ENCODE peak calls at places on chromosomes 7 and 10, in four cellular contexts. S is adrenal gland, H is colonic mucosa, M is transverse colon. R is an unnamed sample. For H3K4me1, the result is how much of the 10 kb centered on the place peaks cover.

GRCh38 chr7:155702616-155703015 is 58.2 kb downstream of the RBM33 start:
- DNase-seq in S (no peak), H (no peak), M (no peak), R (no peak)

GRCh38 chr7:148182264-148182663 is 408.3 kb upstream of the C7orf33 start:
- DNase-seq in S (no peak), H (no peak), M (no peak), R (peak)

GRCh38 chr10:62083413-62083794 is 181.9 kb downstream of the ARID5B start:
- DNase-seq in S (no peak), H (no peak), M (no peak), R (no peak)

GRCh38 chr10:6191147-6191546 is 11.6 kb upstream of the PFKFB3 start:
- DNase-seq in S (no peak), H (no peak), M (no peak), R (no peak)

GRCh38 chr10:72062341-72062740 is 26.0 kb downstream of the SPOCK2 start:
- DNase-seq in S (peak), H (no peak), M (no peak), R (no peak)

GRCh38 chr7:74604326-74605020 is 53.0 kb upstream of the GTF2I start:
- DNase-seq in S (peak), H (peak), M (peak), R (peak)

GRCh38 chr7:69813637-69814240 is 215.5 kb downstream of the AUTS2 start:
- DNase-seq in S (no peak), H (no peak), M (no peak), R (no peak)

GRCh38 chr10:96587255-96588059 is 645 bp upstream of the TM9SF3 start:
- DNase-seq in S (peak), H (peak), M (peak), R (no peak)

GRCh38 chr7:134737561-134738353 is 41.7 kb upstream of the CALD1 start:
- DNase-seq in S (peak), H (no peak), M (no peak), R (no peak)

GRCh38 chr10:71777213-71777985 is 4.1 kb upstream of the VSIR start:
- DNase-seq in S (no peak), H (no peak), M (no peak), R (no peak)

GRCh38 chr10:13983035-13983434 is 347.7 kb downstream of the FRMD4A start:
- DNase-seq in S (no peak), H (no peak), M (no peak), R (no peak)

GRCh38 chr10:20871970-20872369 is 25.1 kb downstream of the NEBL start:
- DNase-seq in S (no peak), H (no peak), M (no peak), R (no peak)

GRCh38 chr7:104971290-104972071 is 42.5 kb upstream of the KMT2E start:
- DNase-seq in S (no peak), H (peak), M (peak), R (no peak)

GRCh38 chr7:102892631-102893278 is 20.0 kb upstream of the LRRC17 start:
- DNase-seq in S (no peak), H (no peak), M (no peak), R (no peak)

GRCh38 chr7:104123786-104124185 is 84.0 kb downstream of the ORC5 start:
- DNase-seq in S (no peak), H (no peak), M (no peak), R (no peak)

GRCh38 chr10:124827474-124827873 is 25.9 kb downstream of the ABRAXAS2 start:
- DNase-seq in S (no peak), H (no peak), M (no peak), R (no peak)

GRCh38 chr7:158861004-158861787 is 4.8 kb downstream of the DYNC2I1 start:
- DNase-seq in S (peak), H (no peak), M (no peak), R (no peak)

GRCh38 chr7:158684329-158684728 is 20.3 kb downstream of the NCAPG2 start:
- DNase-seq in S (no peak), H (no peak), M (no peak), R (no peak)

GRCh38 chr10:36493511-36493880 is 631.9 kb upstream of the ANKRD30A start:
- DNase-seq in S (no peak), H (no peak), M (no peak), R (no peak)

GRCh38 chr10:34104829-34105572 is 710.1 kb downstream of the PARD3 start:
- DNase-seq in S (no peak), H (no peak), M (no peak), R (no peak)

GRCh38 chr10:130438861-130439260 is 302.7 kb downstream of the GLRX3 start:
- DNase-seq in S (no peak), H (no peak), M (no peak), R (no peak)

GRCh38 chr7:134900430-134900876 is 85.9 kb upstream of the AGBL3 start:
- DNase-seq in S (no peak), H (no peak), M (no peak), R (no peak)

GRCh38 chr7:42189535-42189934 is 47.5 kb downstream of the GLI3 start:
- DNase-seq in S (no peak), H (no peak), M (no peak), R (no peak)

GRCh38 chr7:2968176-2968575 is 75.5 kb downstream of the CARD11 start:
- DNase-seq in S (no peak), H (no peak), M (no peak), R (no peak)

GRCh38 chr7:80330434-80330833 is 181.4 kb downstream of the GNAT3 start:
- DNase-seq in S (no peak), H (no peak), M (no peak), R (no peak)

GRCh38 chr10:63286340-63286739 is 153.2 kb downstream of the NRBF2 start:
- DNase-seq in S (no peak), H (no peak), M (no peak), R (no peak)

GRCh38 chr7:28500143-28500542 is 87.8 kb downstream of the CREB5 start:
- DNase-seq in S (no peak), H (no peak), M (no peak), R (no peak)

GRCh38 chr7:13144622-13145021 is 457.2 kb downstream of the ARL4A start:
- DNase-seq in S (no peak), H (no peak), M (no peak), R (no peak)

GRCh38 chr10:125799446-125799845 is 23.6 kb downstream of the UROS start:
- DNase-seq in S (no peak), H (no peak), M (no peak), R (no peak)

GRCh38 chr7:117645456-117646181 is 165.8 kb downstream of the CFTR start:
- DNase-seq in S (no peak), H (no peak), M (no peak), R (no peak)

GRCh38 chr7:157964016-157964415 is 623.6 kb downstream of the PTPRN2 start:
- DNase-seq in S (no peak), H (no peak), M (no peak), R (no peak)

GRCh38 chr10:114767101-114767588 is 54.4 kb upstream of the FHIP2A start:
- DNase-seq in S (no peak), H (no peak), M (no peak), R (no peak)

GRCh38 chr7:50389961-50390360 is 60.2 kb downstream of the FIGNL1 start:
- DNase-seq in S (no peak), H (no peak), M (no peak), R (no peak)

GRCh38 chr7:44114586-44115310 is 8.6 kb downstream of the POLD2 start:
- DNase-seq in S (peak), H (no peak), M (no peak), R (peak)

GRCh38 chr10:69901022-69901421 is 99.3 kb downstream of the COL13A1 start:
- DNase-seq in S (no peak), H (no peak), M (no peak), R (no peak)

GRCh38 chr7:55794527-55794926 is 68.0 kb downstream of the SEPTIN14 start:
- DNase-seq in S (no peak), H (no peak), M (no peak), R (no peak)

GRCh38 chr10:100019824-100020160 is 10.0 kb upstream of the DNMBP start:
- DNase-seq in S (no peak), H (no peak), M (no peak), R (no peak)

GRCh38 chr10:11609492-11610093 is 1.9 kb downstream of the USP6NL start:
- DNase-seq in S (no peak), H (no peak), M (no peak), R (no peak)

GRCh38 chr7:30460246-30460633 is 18.3 kb downstream of the NOD1 start:
- DNase-seq in S (no peak), H (no peak), M (no peak), R (no peak)
- H3K4me3 ChIP-seq in S (no peak), H (no peak), M (no peak), R (no peak)

DNA sequence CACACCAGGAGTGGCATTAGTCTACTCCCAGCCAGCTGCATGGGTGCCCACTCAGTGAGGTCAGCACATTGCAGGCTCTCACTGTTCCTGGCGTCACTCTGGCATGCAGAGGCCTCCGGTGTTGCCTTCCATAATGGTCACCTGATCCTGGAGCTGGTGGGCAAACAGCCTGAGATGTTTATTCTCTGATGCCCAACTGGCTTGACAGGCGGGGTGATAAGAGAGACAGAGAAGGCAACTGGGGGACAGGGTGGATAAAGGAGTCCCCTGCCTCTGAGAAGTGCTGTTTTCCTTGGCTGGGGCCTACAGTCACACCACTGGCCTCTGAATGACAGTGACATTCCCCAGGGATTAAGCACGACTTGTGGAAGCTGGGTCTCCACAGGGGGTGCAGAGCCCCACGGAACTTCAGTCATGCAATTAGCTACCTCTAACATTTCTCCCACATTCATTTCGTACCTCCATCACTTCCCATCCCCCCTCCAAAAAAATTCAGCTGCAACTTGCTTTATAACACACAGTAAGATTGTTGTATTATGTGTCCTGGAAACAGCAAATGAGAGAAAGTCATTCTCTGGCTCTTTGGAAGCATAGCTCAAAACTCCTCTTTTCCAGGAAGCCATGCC is 7.1 kb upstream of the RBM20 start:
- DNase-seq in S (no peak), H (no peak), M (no peak), R (peak)
- H3K4me1 ChIP-seq in S (under half), H (under half), M (under half), R (under half)

GRCh38 chr10:52567247-52567580 is 205.4 kb downstream of the MBL2 start:
- DNase-seq in S (no peak), H (no peak), M (no peak), R (no peak)
- TF ChIP-seq CTCF in S (no peak), H (no peak), M (no peak), R (no peak)

GRCh38 chr7:40536406-40536805 is 401.6 kb downstream of the SUGCT start:
- DNase-seq in S (no peak), H (no peak), M (no peak), R (no peak)
- H3K4me3 ChIP-seq in S (no peak), H (no peak), M (no peak), R (no peak)

GRCh38 chr7:22559829-22560489 is 60.0 kb upstream of the STEAP1B start:
- DNase-seq in S (peak), H (peak), M (peak), R (peak)

GRCh38 chr7:22561356-22561755 is 61.4 kb upstream of the STEAP1B start:
- DNase-seq in S (peak), H (peak), M (peak), R (peak)

GRCh38 chr7:22563621-22564241 is 63.7 kb upstream of the STEAP1B start:
- DNase-seq in S (no peak), H (no peak), M (no peak), R (no peak)

GRCh38 chr7:22563115-22563514 is 63.1 kb upstream of the STEAP1B start:
- DNase-seq in S (no peak), H (no peak), M (no peak), R (no peak)

DNA sequence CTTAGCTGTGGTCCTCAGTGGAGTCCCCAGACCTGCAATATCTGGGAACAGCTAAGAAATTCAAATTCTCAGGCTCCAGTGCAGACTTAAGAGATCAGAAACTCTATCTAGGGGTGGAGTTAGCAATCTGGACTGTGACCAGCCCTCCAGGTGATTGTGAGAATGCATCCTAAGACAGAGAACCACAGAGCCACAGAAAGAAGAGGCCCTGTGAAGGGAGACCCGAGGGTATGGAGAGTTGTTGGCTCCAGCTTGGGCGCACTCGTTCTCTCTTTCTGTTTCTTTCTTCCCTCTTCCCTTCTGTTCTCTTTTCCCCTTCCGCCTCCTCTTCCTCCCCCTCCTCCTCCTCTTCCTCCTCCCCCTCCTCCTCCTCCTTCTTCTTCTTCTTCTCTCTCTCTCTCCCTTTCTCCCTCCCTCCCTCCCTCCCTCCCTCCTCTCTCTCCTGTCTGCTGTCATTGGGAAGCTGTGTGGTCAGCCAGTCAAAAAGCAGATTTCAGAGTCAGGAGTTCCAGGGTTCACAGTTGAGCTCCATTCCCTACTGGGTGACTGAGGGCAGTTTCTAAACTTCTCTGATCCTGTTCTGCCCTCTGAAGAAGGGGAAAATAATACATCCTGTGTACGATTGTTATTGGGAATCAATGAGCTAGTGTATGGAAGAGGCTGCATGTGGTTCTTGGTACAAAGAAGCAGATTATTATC is 62.1 kb upstream of the STEAP1B start:
- DNase-seq in S (no peak), H (no peak), M (no peak), R (no peak)
- H3K4me1 ChIP-seq in S (under half), H (under half), M (under half), R (half or more)

GRCh38 chr7:23100697-23101096 is 4.9 kb upstream of the KLHL7 start:
- DNase-seq in S (no peak), H (no peak), M (no peak), R (no peak)
- TF ChIP-seq CTCF in S (no peak), H (no peak), M (no peak), R (peak)

GRCh38 chr10:87803328-87803727 is 14.7 kb downstream of the ATAD1 start:
- DNase-seq in S (no peak), H (no peak), M (no peak), R (no peak)
- H3K4me3 ChIP-seq in S (no peak), H (no peak), M (no peak), R (peak)

R was measured in left ventricle myocardium inferior.